ENCODE peak calls at places on chromosomes 16 and 17, in six cellular contexts. S is fibroblast of the aortic adventitia, U is tibial nerve, W is neural progenitor cell, G is ovary, D is hepatocyte. M is an unnamed sample.

GRCh38 chr17:72890711-72891110 is 201.8 kb downstream of the SLC39A11 start:
- DNase-seq in G (no peak), U (no peak), D (no peak), W (no peak), S (no peak), M (no peak)

GRCh38 chr16:7512503-7512902 is 179.9 kb downstream of the RBFOX1 start:
- DNase-seq in D (no peak), G (no peak), S (no peak), U (no peak), W (no peak), M (peak)

GRCh38 chr16:27718767-27719445 is 169.0 kb downstream of the KATNIP start:
- DNase-seq in U (peak), W (peak), D (no peak), G (no peak), S (no peak), M (no peak)

GRCh38 chr16:58137581-58137980 is 8.4 kb upstream of the CFAP20 start:
- DNase-seq in W (no peak), G (no peak), U (no peak), S (no peak), D (no peak), M (no peak)

GRCh38 chr16:50273888-50274770 is 7.8 kb downstream of the ADCY7 start:
- DNase-seq in U (no peak), S (no peak), G (no peak), W (no peak), D (no peak), M (peak)

GRCh38 chr16:64453643-64454042 is 668.2 kb downstream of the CDH11 start:
- DNase-seq in W (no peak), D (no peak), S (no peak), G (no peak), U (no peak), M (no peak)

GRCh38 chr17:58531661-58532554 is 17.5 kb upstream of the MTMR4 start:
- DNase-seq in D (peak), G (peak), S (no peak), U (no peak), W (peak), M (no peak)

GRCh38 chr17:7561589-7562207 is at the start of gene SENP3:
- DNase-seq in U (peak), D (peak), S (peak), G (peak), W (peak), M (peak)

GRCh38 chr17:63519116-63519881 is 3.9 kb upstream of the KCNH6 start:
- DNase-seq in U (no peak), D (no peak), G (no peak), S (no peak), W (no peak), M (no peak)

GRCh38 chr16:69711115-69711740 is 15.1 kb downstream of the NQO1 start:
- DNase-seq in D (no peak), G (peak), S (peak), U (no peak), W (no peak), M (no peak)

GRCh38 chr16:64711596-64711995 is 410.3 kb downstream of the CDH11 start:
- DNase-seq in W (no peak), U (no peak), G (no peak), S (no peak), D (no peak), M (no peak)

GRCh38 chr16:85853641-85854545 is 45.1 kb upstream of the IRF8 start:
- DNase-seq in S (no peak), D (no peak), U (no peak), W (no peak), G (no peak), M (no peak)

GRCh38 chr17:80362428-80363119 is 52.4 kb upstream of the ENDOV start:
- DNase-seq in U (peak), W (no peak), D (no peak), G (peak), S (peak), M (no peak)

GRCh38 chr17:66275651-66276050 is 26.8 kb upstream of the PRKCA start:
- DNase-seq in S (peak), D (peak), G (no peak), W (no peak), U (no peak), M (no peak)

GRCh38 chr17:40109471-40109824 is 9.1 kb upstream of the NR1D1 start:
- DNase-seq in G (no peak), U (no peak), S (no peak), D (no peak), W (no peak), M (no peak)

GRCh38 chr16:80583466-80583865 is 42.7 kb downstream of the DYNLRB2 start:
- DNase-seq in D (no peak), S (peak), W (no peak), U (no peak), G (no peak), M (peak)

GRCh38 chr17:17849147-17849820 is 12.5 kb upstream of the SREBF1 start:
- DNase-seq in G (peak), W (no peak), D (no peak), S (peak), U (peak), M (peak)

GRCh38 chr17:34582185-34582900 is 3.0 kb downstream of the TMEM132E start:
- DNase-seq in U (no peak), G (no peak), S (no peak), W (peak), D (no peak), M (no peak)

GRCh38 chr17:34579979-34580684 is 750 bp downstream of the TMEM132E start:
- DNase-seq in W (peak), S (peak), U (no peak), D (peak), G (peak), M (no peak)

GRCh38 chr17:34579017-34579946 is at the start of gene TMEM132E:
- DNase-seq in U (peak), G (peak), W (peak), D (peak), S (peak), M (no peak)

GRCh38 chr17:34581446-34582184 is 2.2 kb downstream of the TMEM132E start:
- DNase-seq in G (peak), D (peak), S (no peak), W (peak), U (no peak), M (no peak)

GRCh38 chr17:34580685-34581445 is 1.5 kb downstream of the TMEM132E start:
- DNase-seq in G (peak), U (no peak), D (peak), S (no peak), W (peak), M (no peak)
- TF ChIP-seq CTCF in G (no peak), U (no peak), D (no peak), S (no peak), W (peak), M (no peak)

GRCh38 chr17:48051278-48051677 is 3.1 kb downstream of the NFE2L1 start:
- DNase-seq in D (no peak), G (peak), U (no peak), W (no peak), S (no peak), M (peak)
- H3K4me3 ChIP-seq in D (no peak), G (peak), U (no peak), W (no peak), S (peak), M (peak)

GRCh38 chr16:67265834-67266233 is 13.5 kb upstream of the PLEKHG4 start:
- DNase-seq in U (no peak), S (no peak), W (no peak), D (no peak), G (no peak), M (no peak)

GRCh38 chr16:67263201-67263600 is 14.4 kb downstream of the SLC9A5 start:
- DNase-seq in U (no peak), S (no peak), W (no peak), G (no peak), D (no peak), M (no peak)

GRCh38 chr16:67264866-67265265 is 14.5 kb upstream of the PLEKHG4 start:
- DNase-seq in D (no peak), S (no peak), W (no peak), G (no peak), U (no peak), M (no peak)

GRCh38 chr16:67260426-67261063 is 11.8 kb downstream of the SLC9A5 start:
- DNase-seq in U (no peak), G (no peak), D (peak), W (peak), S (peak), M (peak)

GRCh38 chr16:67264277-67264676 is 15.1 kb upstream of the PLEKHG4 start:
- DNase-seq in G (no peak), W (peak), D (no peak), U (no peak), S (no peak), M (no peak)
- TF ChIP-seq CTCF in G (no peak), W (peak), D (no peak), U (no peak), S (no peak), M (no peak)

GRCh38 chr17:12730931-12731521 is 58.3 kb upstream of the ARHGAP44 start:
- DNase-seq in S (peak), U (no peak), W (peak), G (no peak), D (peak), M (no peak)
- H3K4me3 ChIP-seq in S (no peak), U (no peak), W (no peak), G (no peak), D (no peak), M (no peak)

M was measured in gastrocnemius medialis.